ENCODE peak calls at places on chromosomes 3 and 15, in six cellular contexts. D, U, B, T, I and H are unnamed samples.

GRCh38 chr3:157469571-157470294 is 33.1 kb downstream of the PTX3 start:
- DNase-seq in D (no peak), U (no peak), B (peak; percentile 16), T (no peak), I (no peak), H (no peak)

GRCh38 chr3:101070260-101071121 is 77.3 kb upstream of the ABI3BP start:
- DNase-seq in D (no peak), U (peak; percentile 3), B (peak; percentile 15), T (no peak), I (peak; percentile 36), H (peak; percentile 78)

GRCh38 chr3:133488785-133489367 is 84.6 kb upstream of the CDV3 start:
- DNase-seq in D (peak; percentile 70), U (no peak), B (peak; percentile 68), T (no peak), I (peak; percentile 79), H (no peak)

GRCh38 chr15:42736178-42736792 is 643 bp downstream of the CDAN1 start:
- DNase-seq in D (peak; percentile 87), U (no peak), B (peak; percentile 21), T (no peak), I (peak; percentile 44), H (no peak)

GRCh38 chr3:65252266-65252665 is 564.5 kb upstream of the ADAMTS9 start:
- DNase-seq in D (no peak), U (no peak), B (no peak), T (no peak), I (no peak), H (no peak)

GRCh38 chr15:43204016-43204901 is 16.6 kb downstream of the EPB42 start:
- DNase-seq in D (peak; percentile 89), U (peak; percentile 24), B (peak; percentile 62), T (no peak), I (peak; percentile 81), H (peak; percentile 62)

GRCh38 chr15:74136584-74137543 is 6.5 kb downstream of the ISLR2 start:
- DNase-seq in D (peak; percentile 86), U (no peak), B (peak; percentile 59), T (no peak), I (no peak), H (no peak)

GRCh38 chr3:46464326-46465195 is at the start of gene LTF:
- DNase-seq in D (no peak), U (no peak), B (no peak), T (no peak), I (no peak), H (no peak)

GRCh38 chr3:175485436-175485835 is 626.3 kb downstream of the NAALADL2 start:
- DNase-seq in D (no peak), U (no peak), B (no peak), T (no peak), I (no peak), H (no peak)

GRCh38 chr15:68993276-68993675 is 21.2 kb upstream of the NOX5 start:
- DNase-seq in D (no peak), U (no peak), B (no peak), T (no peak), I (no peak), H (no peak)

GRCh38 chr15:55546718-55547117 is 38.7 kb upstream of the DNAAF4 start:
- DNase-seq in D (no peak), U (no peak), B (peak; percentile 45), T (no peak), I (peak; percentile 33), H (no peak)

GRCh38 chr15:39429898-39430357 is 151.0 kb upstream of the THBS1 start:
- DNase-seq in D (peak; percentile 70), U (no peak), B (peak; percentile 97), T (peak; percentile 76), I (peak; percentile 76), H (no peak)

GRCh38 chr3:53159415-53160135 is 1.4 kb upstream of the PRKCD start:
- DNase-seq in D (peak; percentile 38), U (no peak), B (peak; percentile 66), T (no peak), I (no peak), H (no peak)

GRCh38 chr3:17935217-17935616 is 192.8 kb upstream of the TBC1D5 start:
- DNase-seq in D (no peak), U (no peak), B (peak; percentile 9), T (no peak), I (peak; percentile 3), H (no peak)

GRCh38 chr15:77021803-77022381 is 27.0 kb downstream of the PSTPIP1 start:
- DNase-seq in D (peak; percentile 95), U (no peak), B (peak; percentile 76), T (no peak), I (peak; percentile 42), H (no peak)

GRCh38 chr15:89754361-89755154 is 3.5 kb upstream of the MESP1 start:
- DNase-seq in D (peak; percentile 37), U (no peak), B (no peak), T (no peak), I (no peak), H (no peak)

GRCh38 chr3:23232016-23232415 is 28.9 kb downstream of the UBE2E2 start:
- DNase-seq in D (no peak), U (no peak), B (peak; percentile 53), T (no peak), I (no peak), H (no peak)

DNA sequence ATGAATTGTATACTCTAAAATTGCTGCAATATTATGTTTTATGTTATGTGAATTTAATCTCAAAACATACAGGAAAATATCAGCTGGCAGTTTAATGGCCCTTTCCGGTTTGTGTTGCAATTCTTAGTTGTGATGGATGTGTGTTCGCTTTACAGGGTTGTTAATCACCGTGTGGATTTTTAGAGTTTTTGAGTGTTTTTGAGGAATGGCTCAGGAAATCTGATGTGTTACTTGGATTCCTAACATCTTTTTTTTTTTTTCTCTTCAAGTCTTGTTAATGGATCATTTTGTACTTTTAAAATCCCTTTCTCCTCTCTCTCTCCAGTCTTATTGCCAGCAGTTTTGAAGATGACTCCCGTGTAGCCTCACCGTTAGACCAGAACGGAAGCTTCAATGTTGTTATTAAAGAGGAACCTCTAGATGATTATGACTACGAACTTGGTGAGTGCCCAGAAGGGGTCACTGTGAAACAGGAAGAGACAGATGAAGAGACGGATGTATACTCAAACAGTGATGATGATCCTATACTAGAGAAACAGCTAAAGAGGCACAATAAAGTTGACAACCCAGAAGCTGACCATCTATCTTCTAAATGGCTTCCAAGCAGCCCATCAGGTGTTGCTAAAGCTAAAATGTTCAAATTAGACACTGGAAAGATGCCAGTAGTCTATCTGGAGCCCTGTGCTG is 35.7 kb downstream of the MGA start:
- DNase-seq in D (peak; percentile 69), U (peak; percentile 7), B (peak; percentile 60), T (no peak), I (peak; percentile 36), H (no peak)
- TF ChIP-seq CTCF in D (peak; percentile 52), U (peak; percentile 41), B (peak; percentile 31), T (peak; percentile 3), I (peak; percentile 9), H (no peak)

DNA sequence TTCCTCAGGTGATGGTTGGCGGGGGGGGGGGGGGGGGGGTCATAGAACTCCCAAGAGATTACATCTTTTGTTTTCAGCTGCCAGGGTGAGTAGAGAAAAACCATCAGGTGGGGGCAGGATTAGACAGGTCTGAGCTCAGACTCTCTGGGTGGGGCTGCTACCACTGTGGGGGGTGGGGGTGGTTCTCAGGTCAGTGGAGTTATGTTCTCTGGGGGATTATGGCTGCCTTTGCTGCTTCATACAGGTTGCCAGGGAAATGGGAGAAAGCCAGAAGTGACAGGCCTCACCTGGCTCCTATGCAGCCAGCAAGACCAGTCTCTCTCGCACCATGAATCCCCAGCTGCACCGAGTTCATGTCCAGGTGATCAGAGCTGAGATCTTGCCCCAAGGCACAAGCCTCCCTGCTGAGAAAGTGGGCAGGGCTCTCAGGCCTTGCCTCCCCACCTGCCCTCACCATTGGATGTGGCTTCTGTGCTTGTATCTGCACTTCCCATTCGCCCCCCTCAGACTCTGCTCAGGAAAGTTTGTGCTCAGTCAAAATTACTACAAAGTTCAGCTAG is 828.1 kb downstream of the MCTP2 start:
- DNase-seq in D (no peak), U (no peak), B (no peak), T (no peak), I (no peak), H (no peak)
- TF ChIP-seq CTCF in D (no peak), U (no peak), B (no peak), T (no peak), I (no peak), H (no peak)

GRCh38 chr3:94115482-94115881 is 52.6 kb downstream of the NSUN3 start:
- DNase-seq in D (no peak), U (no peak), B (peak; percentile 49), T (peak; percentile 8), I (peak; percentile 62), H (no peak)
- TF ChIP-seq CTCF in D (peak; percentile 45), U (no peak), B (peak; percentile 35), T (peak; percentile 46), I (peak; percentile 37), H (no peak)

GRCh38 chr3:35071768-35072167 is 567.6 kb upstream of the ARPP21 start:
- DNase-seq in D (no peak), U (no peak), B (no peak), T (no peak), I (no peak), H (no peak)

GRCh38 chr3:35064761-35065160 is 574.6 kb upstream of the ARPP21 start:
- DNase-seq in D (no peak), U (no peak), B (no peak), T (no peak), I (no peak), H (no peak)

GRCh38 chr3:35067750-35068149 is 571.6 kb upstream of the ARPP21 start:
- DNase-seq in D (no peak), U (no peak), B (no peak), T (no peak), I (no peak), H (no peak)

GRCh38 chr3:35065891-35066290 is 573.4 kb upstream of the ARPP21 start:
- DNase-seq in D (no peak), U (no peak), B (no peak), T (no peak), I (no peak), H (no peak)

GRCh38 chr3:35070088-35070487 is 569.2 kb upstream of the ARPP21 start:
- DNase-seq in D (no peak), U (no peak), B (no peak), T (no peak), I (no peak), H (no peak)
- TF ChIP-seq CTCF in D (no peak), U (no peak), B (no peak), T (no peak), I (no peak), H (no peak)

GRCh38 chr15:52559022-52559421 is 9.8 kb downstream of the ARPP19 start:
- DNase-seq in D (no peak), U (no peak), B (no peak), T (no peak), I (no peak), H (no peak)
- TF ChIP-seq CTCF in D (no peak), U (no peak), B (no peak), T (no peak), I (no peak), H (no peak)

GRCh38 chr3:45333549-45333948 is 54.8 kb upstream of the LARS2 start:
- DNase-seq in D (peak; percentile 32), U (no peak), B (peak; percentile 14), T (no peak), I (peak; percentile 11), H (no peak)
- TF ChIP-seq CTCF in D (no peak), U (no peak), B (no peak), T (no peak), I (no peak), H (no peak)

GRCh38 chr3:58463942-58464271 is 28.0 kb upstream of the KCTD6 start:
- DNase-seq in D (no peak), U (no peak), B (no peak), T (no peak), I (no peak), H (no peak)
- TF ChIP-seq CTCF in D (no peak), U (peak; percentile 31), B (no peak), T (no peak), I (no peak), H (peak; percentile 38)

GRCh38 chr3:11735638-11736037 is 91.9 kb upstream of the VGLL4 start:
- DNase-seq in D (no peak), U (no peak), B (no peak), T (no peak), I (no peak), H (no peak)
- TF ChIP-seq CTCF in D (no peak), U (no peak), B (no peak), T (no peak), I (no peak), H (no peak)